ENCODE peak calls at places on chromosomes 5 and 9, in eight cellular contexts. R is naive thymus-derived CD4-positive, alpha-beta T cell; N is HCT116; K is ovary; W is spleen; E is HFF-Myc; Z is AG04450; G is colonic mucosa. D is an unnamed sample.
A peak's percentile ranks its signal among the peaks of the same experiment; 100 is the strongest.

GRCh38 chr9:119026120-119026519 is 343.1 kb downstream of the BRINP1 start:
- DNase-seq in W (no peak), E (no peak), N (no peak), R (no peak), Z (no peak), K (no peak), G (no peak), D (no peak)

GRCh38 chr5:174323878-174324281 is 278.4 kb downstream of the NSG2 start:
- DNase-seq in G (no peak), K (no peak), Z (no peak), W (peak; percentile 61), R (no peak), E (no peak), N (peak; percentile 72), D (no peak)

GRCh38 chr5:316210-317085 is 5.1 kb upstream of the AHRR start:
- DNase-seq in G (no peak), K (no peak), N (no peak), E (no peak), W (no peak), R (no peak), Z (no peak), D (peak; percentile 52)

GRCh38 chr5:93594591-93595419 is 11.8 kb downstream of the NR2F1 start:
- DNase-seq in E (no peak), W (no peak), K (no peak), R (no peak), N (no peak), G (no peak), Z (no peak), D (no peak)

GRCh38 chr5:168117469-168117868 is 174.0 kb upstream of the WWC1 start:
- DNase-seq in E (no peak), R (no peak), N (no peak), W (no peak), Z (no peak), G (no peak), K (no peak), D (no peak)

GRCh38 chr5:178363501-178364325 is 131.1 kb upstream of the PHYKPL start:
- DNase-seq in Z (no peak), G (no peak), W (peak; percentile 64), E (no peak), R (no peak), N (no peak), K (no peak), D (no peak)

GRCh38 chr9:78782234-78782633 is 485.3 kb downstream of the PSAT1 start:
- DNase-seq in E (no peak), K (no peak), G (no peak), Z (no peak), R (no peak), W (no peak), N (no peak), D (no peak)

GRCh38 chr5:120436996-120437395 is 27.1 kb upstream of the PRR16 start:
- DNase-seq in Z (no peak), W (no peak), E (no peak), R (no peak), N (no peak), G (no peak), K (no peak), D (no peak)

GRCh38 chr5:174601937-174602336 is 122.4 kb upstream of the MSX2 start:
- DNase-seq in G (no peak), K (no peak), R (no peak), N (no peak), E (no peak), W (no peak), Z (no peak), D (no peak)

GRCh38 chr5:1299511-1299850 is 4.6 kb upstream of the TERT start:
- DNase-seq in N (no peak), R (no peak), Z (no peak), G (no peak), W (no peak), K (no peak), E (no peak), D (no peak)

GRCh38 chr5:156327306-156327705 is 342 bp downstream of the SGCD start:
- DNase-seq in G (no peak), Z (no peak), K (no peak), E (no peak), R (no peak), W (no peak), N (no peak), D (no peak)
- H3K4me3 ChIP-seq in G (peak overlapping the region; percentile 21), Z (peak overlapping the region; percentile 65), K (peak overlapping the region; percentile 45), E (peak overlapping the region; percentile 60), R (no peak overlapping the region), W (no peak overlapping the region), N (no peak overlapping the region), D (peak overlapping the region; percentile 44)

DNA sequence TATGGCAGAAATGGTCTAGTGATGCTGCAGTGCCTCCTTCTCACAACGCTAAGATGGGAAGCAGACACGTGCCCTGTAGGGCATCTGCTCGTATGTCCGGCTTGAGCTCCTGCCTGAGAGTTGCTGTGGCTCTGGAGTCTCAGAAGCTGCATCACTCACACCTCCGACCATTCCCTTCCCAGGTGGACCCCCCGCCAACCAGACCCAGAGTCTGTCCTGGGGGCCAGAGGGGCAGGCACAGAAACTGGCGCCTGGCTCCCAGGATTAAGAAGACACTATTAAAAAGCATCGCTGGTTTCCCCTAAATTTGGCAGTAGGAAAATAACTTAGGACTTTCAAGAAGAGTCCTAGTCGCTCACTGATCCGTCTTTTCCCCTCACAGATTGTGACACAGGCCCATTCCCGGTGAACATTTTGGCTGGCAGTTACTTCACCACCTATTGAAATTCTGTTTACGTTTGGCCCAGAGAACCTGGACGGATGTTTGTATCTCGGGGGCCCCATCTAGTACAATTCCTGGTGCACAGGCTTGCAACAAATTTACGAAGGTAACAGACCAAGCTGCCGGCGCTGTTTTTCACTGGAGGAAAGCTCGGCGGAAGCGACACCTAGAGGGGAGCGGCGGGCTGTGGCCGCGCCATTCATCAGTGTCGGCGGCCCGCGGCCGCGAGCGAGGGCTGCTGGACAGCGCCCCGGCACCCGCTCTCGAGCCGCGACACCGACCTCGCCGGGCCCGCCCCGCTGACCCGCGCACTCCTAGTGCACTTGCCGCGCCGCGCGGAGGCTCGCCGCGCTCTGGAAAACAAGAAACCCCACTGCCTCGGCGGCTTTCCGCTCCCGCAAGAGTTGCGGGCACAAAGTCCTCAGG is 1.6 kb downstream of the FSTL4 start:
- DNase-seq in K (no peak), G (peak; percentile 48), E (peak; percentile 1), W (peak; percentile 84), Z (no peak), R (peak; percentile 8), N (no peak), D (peak; percentile 86)
- H3K4me3 ChIP-seq in K (no peak overlapping the region), G (peak overlapping the region; percentile 41), E (no peak overlapping the region), W (peak overlapping the region; percentile 50), Z (no peak overlapping the region), R (peak overlapping the region; percentile 50), N (no peak overlapping the region), D (peak overlapping the region; percentile 35)

GRCh38 chr9:105244274-105244995 is at the start of gene SLC44A1:
- DNase-seq in N (peak; percentile 83), R (peak; percentile 95), Z (peak; percentile 85), E (peak; percentile 60), W (peak; percentile 99), K (peak; percentile 95), G (peak; percentile 98), D (peak; percentile 99)

GRCh38 chr9:105245720-105246161 is 1.3 kb downstream of the SLC44A1 start:
- DNase-seq in K (no peak), W (no peak), N (no peak), Z (no peak), G (no peak), R (no peak), E (no peak), D (no peak)

GRCh38 chr9:105244996-105245719 is 707 bp downstream of the SLC44A1 start:
- DNase-seq in N (no peak), R (peak; percentile 39), Z (no peak), G (peak; percentile 78), E (no peak), K (peak; percentile 37), W (peak; percentile 91), D (peak; percentile 89)

GRCh38 chr9:105248691-105249090 is 4.2 kb downstream of the SLC44A1 start:
- DNase-seq in G (no peak), K (no peak), E (no peak), Z (no peak), W (no peak), R (no peak), N (no peak), D (no peak)

GRCh38 chr9:105246656-105247162 is 2.3 kb downstream of the SLC44A1 start:
- DNase-seq in E (no peak), R (no peak), W (no peak), K (no peak), N (no peak), Z (no peak), G (no peak), D (no peak)
- H3K4me3 ChIP-seq in E (no peak overlapping the region), R (no peak overlapping the region), W (no peak overlapping the region), K (no peak overlapping the region), N (no peak overlapping the region), Z (peak overlapping the region; percentile 8), G (no peak overlapping the region), D (peak overlapping the region; percentile 69)

GRCh38 chr9:76321185-76321828 is 72.9 kb downstream of the RFK start:
- DNase-seq in E (no peak), W (no peak), K (no peak), N (no peak), R (no peak), G (no peak), Z (peak; percentile 51), D (no peak)
- H3K4me3 ChIP-seq in E (no peak overlapping the region), W (no peak overlapping the region), K (no peak overlapping the region), N (no peak overlapping the region), R (no peak overlapping the region), G (no peak overlapping the region), Z (no peak overlapping the region), D (no peak overlapping the region)

DNA sequence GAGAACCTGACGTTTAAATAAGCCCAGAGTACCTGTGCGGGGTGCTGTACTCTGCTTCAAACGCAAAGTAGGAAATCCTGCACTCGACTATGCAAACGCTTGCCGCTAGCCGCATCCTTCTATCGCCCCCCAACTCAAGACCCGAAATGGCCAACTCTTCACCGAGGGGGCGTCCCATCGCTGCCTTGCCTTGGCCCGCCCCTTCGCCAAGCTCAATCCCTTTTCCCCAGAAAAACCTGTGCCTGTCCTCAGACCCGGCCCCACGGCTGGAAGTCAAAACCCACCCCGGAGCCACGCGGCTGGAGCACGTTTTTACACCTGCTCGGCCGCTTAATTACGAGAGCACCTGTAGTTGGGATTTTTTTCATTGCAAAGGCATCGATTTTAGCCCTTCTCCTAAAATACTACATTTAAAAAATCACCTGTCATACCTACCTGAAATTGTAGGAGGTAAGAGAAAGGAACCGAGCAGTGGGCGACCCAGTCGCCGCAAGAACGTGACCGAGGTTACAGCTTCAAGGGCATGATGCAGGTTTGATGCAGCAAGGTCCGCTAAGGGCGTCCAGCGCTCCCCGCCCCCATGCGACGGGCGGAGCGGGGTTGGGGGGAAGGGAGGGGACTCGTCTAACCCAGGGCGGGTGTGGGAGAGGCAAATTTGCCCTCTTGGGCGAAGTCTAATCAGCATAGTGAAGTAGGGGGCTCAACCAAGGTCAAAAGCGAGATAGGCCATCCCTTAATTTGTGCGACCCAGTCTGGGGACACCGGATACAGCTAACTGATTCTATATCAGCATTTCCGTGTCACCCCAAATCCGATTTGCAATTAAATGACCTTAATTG is 3.5 kb downstream of the ELAVL2 start:
- DNase-seq in G (no peak), W (no peak), K (no peak), E (no peak), R (no peak), N (no peak), Z (no peak), D (no peak)
- H3K4me3 ChIP-seq in G (no peak overlapping the region), W (no peak overlapping the region), K (no peak overlapping the region), E (no peak overlapping the region), R (no peak overlapping the region), N (no peak overlapping the region), Z (no peak overlapping the region), D (no peak overlapping the region)